ENCODE peak calls at places on chromosomes 11 and 22, in five cellular contexts. Z is stimulated activated CD4-positive, alpha-beta T cell treated with anti-CD3 and anti-CD28 coated beads, Interleukin-1b, Interleukin-23, amount 100 ng/mL, for 48 hours; Q is T-helper 2 cell; R is activated naive CD8-positive, alpha-beta T cell treated with anti-CD3 and anti-CD28 coated beads, Interleukin-2, amount 50 U/mL, for 24 hours; F is ACHN. J is an unnamed sample.

GRCh38 chr11:2569731-2570210 is 125.0 kb downstream of the KCNQ1 start:
- DNase-seq in F (no peak), Q (no peak), R (no peak), Z (no peak), J (no peak)

GRCh38 chr22:36145881-36146280 is 14.7 kb downstream of the APOL3 start:
- DNase-seq in Q (no peak), R (no peak), F (no peak), Z (no peak), J (no peak)

GRCh38 chr11:77506857-77507256 is 33.0 kb upstream of the PAK1 start:
- DNase-seq in R (no peak), F (no peak), Q (no peak), Z (no peak), J (no peak)

GRCh38 chr22:44724859-44725258 is 22.9 kb downstream of the PRR5 start:
- DNase-seq in Q (no peak), R (no peak), F (no peak), Z (no peak), J (no peak)

GRCh38 chr11:120612363-120613263 is 101.1 kb downstream of the GRIK4 start:
- DNase-seq in Q (no peak), Z (no peak), F (peak), R (no peak), J (no peak)

GRCh38 chr11:101127699-101128570 is 1.7 kb downstream of the PGR start:
- DNase-seq in Z (no peak), R (no peak), F (no peak), Q (no peak), J (no peak)

GRCh38 chr11:101617735-101618332 is 34.0 kb upstream of the TRPC6 start:
- DNase-seq in R (no peak), F (no peak), Z (no peak), Q (no peak), J (no peak)

GRCh38 chr11:94897330-94897768 is 76.0 kb downstream of the CWC15 start:
- DNase-seq in R (peak), Q (peak), F (peak), Z (peak), J (peak)

GRCh38 chr22:35212020-35212419 is 45.3 kb upstream of the HMGXB4 start:
- DNase-seq in R (no peak), Q (no peak), F (peak), Z (no peak), J (no peak)

GRCh38 chr11:95134491-95134890 is 44.8 kb downstream of the ENDOD1 start:
- DNase-seq in Q (no peak), F (peak), R (no peak), Z (no peak), J (no peak)

GRCh38 chr11:81255905-81256304 is 1477.8 kb downstream of the FAM181B start:
- DNase-seq in F (no peak), R (no peak), Z (no peak), Q (no peak), J (no peak)

GRCh38 chr11:14041040-14041439 is 78.5 kb downstream of the SPON1 start:
- DNase-seq in R (no peak), Q (no peak), F (peak), Z (no peak), J (peak)

GRCh38 chr11:32613500-32614151 is 30.0 kb downstream of the EIF3M start:
- DNase-seq in F (no peak), Z (no peak), R (no peak), Q (no peak), J (no peak)

GRCh38 chr11:88480217-88480616 is 142.7 kb upstream of the CTSC start:
- DNase-seq in Z (no peak), F (peak), Q (no peak), R (no peak), J (no peak)

GRCh38 chr11:124834526-124835190 is 30.6 kb upstream of the ROBO3 start:
- DNase-seq in Z (no peak), F (peak), R (no peak), Q (no peak), J (no peak)

GRCh38 chr22:42471441-42471840 is 39.2 kb upstream of the NFAM1 start:
- DNase-seq in Z (no peak), Q (no peak), R (no peak), F (no peak), J (no peak)

GRCh38 chr11:44443836-44444769 is 121.4 kb upstream of the CD82 start:
- DNase-seq in F (no peak), Z (no peak), R (no peak), Q (no peak), J (no peak)

GRCh38 chr11:38307455-38307854 is 1709.4 kb upstream of the RAG2 start:
- DNase-seq in F (no peak), Q (no peak), R (no peak), Z (no peak), J (no peak)

GRCh38 chr11:123083623-123084029 is 21.7 kb upstream of the HSPA8 start:
- DNase-seq in F (peak), R (peak), Z (peak), Q (peak), J (no peak)

GRCh38 chr22:23523746-23524145 is 56.3 kb downstream of the IGLL1 start:
- DNase-seq in Q (no peak), Z (no peak), F (no peak), R (no peak), J (no peak)

GRCh38 chr22:50600541-50600940 is at the start of gene MAPK8IP2:
- DNase-seq in Q (no peak), R (no peak), F (peak), Z (no peak), J (no peak)

GRCh38 chr11:63738720-63739360 is 29.7 kb downstream of the ZFTA start:
- DNase-seq in Q (peak), R (peak), Z (peak), F (peak), J (peak)

GRCh38 chr11:96134622-96135021 is 208.4 kb downstream of the MAML2 start:
- DNase-seq in R (no peak), Z (no peak), F (no peak), Q (no peak), J (no peak)

GRCh38 chr11:108562746-108563581 is 30.6 kb downstream of the EXPH5 start:
- DNase-seq in F (no peak), Q (no peak), Z (no peak), R (no peak), J (no peak)

GRCh38 chr22:38599466-38599865 is 29.5 kb upstream of the DMC1 start:
- DNase-seq in F (no peak), R (no peak), Z (no peak), Q (no peak), J (no peak)

GRCh38 chr11:75306529-75306928 is 44.9 kb downstream of the ARRB1 start:
- DNase-seq in F (no peak), R (no peak), Z (no peak), Q (no peak), J (no peak)

GRCh38 chr11:67615455-67616430 is 9.0 kb downstream of the NDUFV1 start:
- DNase-seq in Q (peak), R (peak), Z (peak), F (peak), J (peak)

GRCh38 chr22:26942301-26942927 is 285.0 kb downstream of the MIAT start:
- DNase-seq in F (no peak), R (no peak), Q (no peak), Z (no peak), J (no peak)

GRCh38 chr11:95512682-95513081 is 276.9 kb downstream of the FAM76B start:
- DNase-seq in F (no peak), Z (no peak), R (no peak), Q (no peak), J (no peak)

GRCh38 chr11:117875397-117876048 is 935 bp downstream of the FXYD6 start:
- DNase-seq in Z (peak), R (no peak), Q (no peak), F (no peak), J (no peak)

GRCh38 chr11:19055016-19055415 is 5.5 kb downstream of the MRGPRX2 start:
- DNase-seq in Z (no peak), Q (no peak), R (no peak), F (peak), J (no peak)

GRCh38 chr11:34811858-34812257 is 104.3 kb downstream of the APIP start:
- DNase-seq in Q (no peak), F (no peak), R (no peak), Z (no peak), J (no peak)

GRCh38 chr11:115645631-115646271 is 141.5 kb upstream of the CADM1 start:
- DNase-seq in R (no peak), Q (no peak), F (no peak), Z (no peak), J (no peak)

GRCh38 chr22:42844756-42845155 is 12.3 kb downstream of the ARFGAP3 start:
- DNase-seq in F (no peak), Z (no peak), Q (no peak), R (no peak), J (no peak)

GRCh38 chr11:598005-598680 is 17.6 kb downstream of the IRF7 start:
- DNase-seq in F (no peak), Z (no peak), Q (no peak), R (no peak), J (no peak)

GRCh38 chr11:67583319-67584204 is at the start of gene GSTP1:
- DNase-seq in R (peak), Q (peak), F (peak), Z (peak), J (peak)

GRCh38 chr11:132734217-132734616 is 798.1 kb downstream of the OPCML start:
- DNase-seq in R (no peak), Z (no peak), F (peak), Q (no peak), J (no peak)

GRCh38 chr22:23179381-23180294 is 671 bp upstream of the BCR start:
- DNase-seq in Q (no peak), Z (no peak), R (peak), F (no peak), J (peak)

J was measured in Karpas-422.